ENCODE peak calls at places on chromosomes 13 and 19, in eight cellular contexts. R is HepG2, W is GM23338, F is K562, S is HCT116, Q is Panc1, Z is upper lobe of left lung, I is GM12878. P is an unnamed sample. For H3K4me1, the result is how much of the 10 kb centered on the place peaks cover.

GRCh38 chr19:58559275-58560006 is 1.0 kb upstream of the UBE2M start:
- ATAC-seq in W (peak), Z (peak), R (peak), I (peak), F (peak), Q (peak), S (peak), P (peak)

GRCh38 chr13:98950705-98951104 is 27.2 kb downstream of the DOCK9 start:
- ATAC-seq in F (no peak), R (no peak), W (no peak), I (no peak), Z (no peak), S (no peak), Q (no peak), P (no peak)

GRCh38 chr13:48574036-48574796 is 41.3 kb upstream of the RCBTB2 start:
- ATAC-seq in S (no peak), Q (no peak), R (no peak), W (no peak), F (no peak), Z (peak), I (no peak), P (no peak)

GRCh38 chr13:73715910-73716257 is 418.3 kb downstream of the KLF12 start:
- ATAC-seq in S (no peak), R (no peak), W (no peak), Q (no peak), I (peak), Z (no peak), F (no peak), P (no peak)

GRCh38 chr19:28472843-28473242 is 740.1 kb downstream of the UQCRFS1 start:
- ATAC-seq in F (no peak), W (no peak), R (no peak), S (no peak), Z (peak), I (no peak), Q (no peak), P (peak)

GRCh38 chr19:15633122-15633521 is 7.6 kb upstream of the CYP4F3 start:
- ATAC-seq in Z (peak), S (no peak), I (no peak), R (no peak), Q (no peak), F (no peak), W (no peak), P (no peak)

GRCh38 chr19:12939292-12939606 is 840 bp downstream of the CALR start:
- ATAC-seq in I (peak), R (no peak), F (no peak), S (no peak), Z (no peak), W (no peak), Q (no peak), P (no peak)

GRCh38 chr13:47723898-47724297 is 277.2 kb downstream of the SUCLA2 start:
- ATAC-seq in Q (no peak), Z (no peak), R (no peak), W (peak), I (no peak), F (no peak), S (no peak), P (no peak)

GRCh38 chr19:45601524-45602522 is at the start of gene GPR4:
- ATAC-seq in I (peak), Z (peak), F (peak), Q (peak), R (peak), S (peak), W (peak), P (peak)

GRCh38 chr19:37779139-37780035 is at the start of gene ZNF573:
- ATAC-seq in S (peak), Q (peak), R (peak), W (peak), I (peak), Z (peak), F (peak), P (peak)
- TF ChIP-seq CTCF in S (no peak), Q (no peak), R (no peak), W (peak), I (no peak), Z (no peak), F (peak), P (peak)

GRCh38 chr19:4371209-4371897 is 28.0 kb downstream of the MPND start:
- ATAC-seq in I (no peak), F (no peak), W (no peak), Q (no peak), Z (no peak), R (no peak), S (no peak), P (no peak)
- TF ChIP-seq POLR2AphosphoS5 in I (no peak), F (no peak), W (no peak), Q (no peak), Z (no peak), R (no peak), S (no peak), P (no peak)

DNA sequence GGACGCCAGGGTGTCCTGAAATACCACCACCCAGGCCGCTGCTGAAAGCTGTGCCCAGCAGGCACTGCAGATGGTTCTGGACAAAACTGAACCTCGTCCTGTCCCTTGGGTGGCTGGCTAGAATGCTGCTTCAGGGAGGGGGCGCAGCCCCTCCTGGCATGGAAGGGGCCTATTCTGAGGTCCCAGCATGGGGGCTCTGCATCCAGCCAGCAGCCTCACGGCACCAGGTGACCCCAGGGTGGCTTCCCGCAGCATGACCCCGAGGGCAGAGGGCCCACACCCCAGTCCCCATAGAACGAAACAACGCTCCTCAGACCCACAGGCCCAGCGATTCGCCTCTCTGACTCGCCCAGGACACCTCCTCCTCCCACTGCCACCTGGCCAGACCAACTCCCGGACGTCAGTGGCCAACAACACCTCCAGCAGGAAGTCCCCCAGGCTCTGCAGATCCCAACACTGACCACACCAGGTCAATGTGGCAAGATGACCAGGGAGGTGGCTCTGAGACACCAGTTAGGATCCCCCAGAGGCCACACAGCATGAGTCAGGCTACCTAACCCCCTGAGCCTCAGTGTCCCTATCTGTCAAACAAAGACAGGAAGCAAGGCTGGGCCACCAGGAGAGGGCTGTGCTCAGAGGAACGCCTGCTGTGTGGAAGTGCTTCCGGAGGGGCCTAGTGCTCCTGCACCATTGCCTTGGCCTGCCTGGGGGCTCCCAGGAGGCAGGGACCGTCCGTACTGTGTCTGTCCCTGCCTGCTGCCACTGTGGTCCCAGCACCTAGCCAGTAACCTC is 6.1 kb downstream of the MKNK2 start:
- ATAC-seq in S (no peak), Q (no peak), R (no peak), F (no peak), I (no peak), Z (no peak), W (no peak), P (no peak)
- H3K4me1 ChIP-seq in S (half or more), Q (half or more), R (under half), F (half or more), I (half or more), Z (half or more), W (under half), P (half or more)

DNA sequence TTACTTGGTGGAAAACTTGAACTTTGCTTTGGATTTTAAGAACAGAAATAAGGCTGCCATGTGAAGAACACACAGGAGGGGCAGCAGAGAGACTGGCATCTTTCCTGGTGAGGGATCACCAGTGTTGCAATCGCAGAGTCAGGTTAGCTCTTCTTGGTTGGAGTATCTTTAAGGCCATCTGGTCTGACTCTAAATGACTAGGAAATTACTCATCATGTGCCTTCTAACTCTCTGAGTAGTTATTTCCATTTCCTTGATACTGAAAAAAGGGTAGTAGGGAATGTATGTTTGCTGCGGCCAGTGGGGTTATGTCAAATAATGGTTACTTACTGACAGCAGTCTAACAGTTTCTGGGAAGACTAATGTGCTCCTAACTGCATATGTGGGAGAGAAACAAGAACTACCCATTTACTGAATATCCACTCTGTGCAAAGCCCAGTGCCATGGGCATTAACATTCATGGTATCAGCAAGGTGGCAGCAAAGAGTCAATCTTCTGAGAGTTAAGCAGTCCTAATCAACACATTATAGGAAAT is 122.1 kb downstream of the COG6 start:
- ATAC-seq in Q (peak), Z (no peak), W (peak), S (peak), I (peak), F (no peak), R (peak), P (no peak)
- TF ChIP-seq CTCF in Q (peak), Z (peak), W (peak), S (peak), I (peak), F (no peak), R (no peak), P (no peak)

P was measured in gastroesophageal sphincter.